ENCODE peak calls at places on chromosomes 7 and 10, in four cellular contexts. W is A549, B is PC-3, K is nephron progenitor cell. M is an unnamed sample.
A peak's percentile ranks its signal among the peaks of the same experiment; 100 is the strongest.

GRCh38 chr10:35127289-35127891 is 744 bp downstream of the CREM start:
- DNase-seq in W (peak; percentile 55), B (peak; percentile 82), K (peak; percentile 55), M (peak; percentile 36)

GRCh38 chr10:52455095-52455494 is 141.0 kb downstream of the DKK1 start:
- DNase-seq in W (peak; percentile 59), B (peak; percentile 98), K (no peak), M (no peak)

GRCh38 chr7:19772858-19773337 is 519 bp downstream of the TMEM196 start:
- DNase-seq in W (peak; percentile 30), B (peak; percentile 10), K (peak; percentile 79), M (peak; percentile 45)

GRCh38 chr10:17144757-17145156 is 15.1 kb upstream of the CUBN start:
- DNase-seq in W (no peak), B (peak; percentile 9), K (no peak), M (no peak)

GRCh38 chr10:11684717-11685645 is 57.2 kb upstream of the ECHDC3 start:
- DNase-seq in W (peak; percentile 74), B (peak; percentile 86), K (no peak), M (no peak)

GRCh38 chr7:17681965-17682364 is 258.3 kb downstream of the SNX13 start:
- DNase-seq in W (no peak), B (peak; percentile 83), K (no peak), M (no peak)

GRCh38 chr10:1159131-1160061 is 103.2 kb downstream of the WDR37 start:
- DNase-seq in W (no peak), B (no peak), K (no peak), M (no peak)

GRCh38 chr7:139079861-139080260 is 29.7 kb downstream of the ZC3HAV1 start:
- DNase-seq in W (no peak), B (no peak), K (no peak), M (no peak)

GRCh38 chr10:101224910-101225823 is 4.1 kb downstream of the LBX1 start:
- DNase-seq in W (no peak), B (no peak), K (peak; percentile 54), M (no peak)

GRCh38 chr10:92756233-92757065 is 66.7 kb downstream of the HHEX start:
- DNase-seq in W (peak; percentile 25), B (no peak), K (no peak), M (no peak)

GRCh38 chr7:85630904-85631582 is 444.2 kb upstream of the SEMA3D start:
- DNase-seq in W (peak; percentile 19), B (peak; percentile 12), K (no peak), M (no peak)

GRCh38 chr7:123533553-123533917 is 860 bp downstream of the IQUB start:
- DNase-seq in W (no peak), B (no peak), K (no peak), M (no peak)

GRCh38 chr7:45469103-45469502 is 105.1 kb upstream of the ADCY1 start:
- DNase-seq in W (no peak), B (peak; percentile 57), K (no peak), M (no peak)

GRCh38 chr7:1487466-1487865 is 16.7 kb downstream of the INTS1 start:
- DNase-seq in W (no peak), B (no peak), K (no peak), M (no peak)

GRCh38 chr10:71133710-71134686 is 78.4 kb upstream of the UNC5B start:
- DNase-seq in W (no peak), B (no peak), K (no peak), M (no peak)

GRCh38 chr10:110081914-110082313 is 74.1 kb downstream of the ADD3 start:
- DNase-seq in W (peak; percentile 54), B (peak; percentile 85), K (no peak), M (no peak)

GRCh38 chr7:117596134-117596533 is 116.3 kb downstream of the CFTR start:
- DNase-seq in W (no peak), B (no peak), K (no peak), M (no peak)

GRCh38 chr10:95429639-95430038 is 131.5 kb downstream of the SORBS1 start:
- DNase-seq in W (no peak), B (peak; percentile 65), K (no peak), M (no peak)

GRCh38 chr10:95767884-95768556 is 12.1 kb downstream of the ENTPD1 start:
- DNase-seq in W (peak; percentile 13), B (no peak), K (no peak), M (no peak)

GRCh38 chr7:116689787-116690186 is 17.8 kb downstream of the MET start:
- DNase-seq in W (no peak), B (peak; percentile 84), K (no peak), M (no peak)

GRCh38 chr7:133023370-133024075 is 58.4 kb downstream of the CHCHD3 start:
- DNase-seq in W (no peak), B (no peak), K (no peak), M (no peak)

GRCh38 chr10:80041162-80041561 is 37.3 kb upstream of the TMEM254 start:
- DNase-seq in W (no peak), B (no peak), K (no peak), M (no peak)

GRCh38 chr7:20651960-20652544 is 36.6 kb downstream of the ABCB5 start:
- DNase-seq in W (peak; percentile 6), B (peak; percentile 54), K (no peak), M (no peak)

GRCh38 chr10:33336606-33337334 is 2.3 kb upstream of the NRP1 start:
- DNase-seq in W (peak; percentile 67), B (peak; percentile 87), K (peak; percentile 61), M (peak; percentile 28)

GRCh38 chr7:87310790-87311419 is 34.6 kb upstream of the CROT start:
- DNase-seq in W (no peak), B (no peak), K (no peak), M (no peak)

GRCh38 chr7:2974093-2974819 is 69.4 kb downstream of the CARD11 start:
- DNase-seq in W (no peak), B (no peak), K (no peak), M (no peak)

GRCh38 chr10:129658673-129659072 is 191.6 kb downstream of the MGMT start:
- DNase-seq in W (peak; percentile 4), B (peak; percentile 30), K (no peak), M (no peak)

GRCh38 chr7:1569016-1569415 is 816 bp downstream of the PSMG3 start:
- DNase-seq in W (peak; percentile 74), B (peak; percentile 62), K (no peak), M (no peak)

DNA sequence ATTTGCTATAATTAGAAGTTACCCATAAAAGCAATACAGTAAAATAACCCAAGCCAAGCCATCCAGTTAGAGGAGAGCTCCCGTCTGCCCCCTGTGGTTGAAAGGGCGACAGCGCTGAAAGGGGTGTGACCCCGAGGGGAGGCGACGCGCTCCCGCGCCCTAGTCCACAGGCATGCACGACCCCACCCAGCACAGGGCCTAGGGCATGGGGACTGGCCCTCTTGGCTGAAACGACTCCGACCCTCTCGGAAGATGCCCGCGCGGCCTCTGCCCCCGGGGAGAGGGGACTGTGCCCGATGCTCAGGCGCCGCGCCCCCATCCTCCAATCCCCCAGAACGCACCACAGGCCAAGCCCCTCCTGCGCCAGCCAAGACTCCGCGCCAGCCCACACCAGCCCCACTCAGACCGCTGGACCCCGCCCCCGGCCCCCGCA is 64.0 kb downstream of the CSGALNACT2 start:
- DNase-seq in W (peak; percentile 36), B (no peak), K (peak; percentile 54), M (no peak)
- TF ChIP-seq CTCF in W (no peak), B (peak; percentile 20), K (peak; percentile 60), M (peak; percentile 67)

DNA sequence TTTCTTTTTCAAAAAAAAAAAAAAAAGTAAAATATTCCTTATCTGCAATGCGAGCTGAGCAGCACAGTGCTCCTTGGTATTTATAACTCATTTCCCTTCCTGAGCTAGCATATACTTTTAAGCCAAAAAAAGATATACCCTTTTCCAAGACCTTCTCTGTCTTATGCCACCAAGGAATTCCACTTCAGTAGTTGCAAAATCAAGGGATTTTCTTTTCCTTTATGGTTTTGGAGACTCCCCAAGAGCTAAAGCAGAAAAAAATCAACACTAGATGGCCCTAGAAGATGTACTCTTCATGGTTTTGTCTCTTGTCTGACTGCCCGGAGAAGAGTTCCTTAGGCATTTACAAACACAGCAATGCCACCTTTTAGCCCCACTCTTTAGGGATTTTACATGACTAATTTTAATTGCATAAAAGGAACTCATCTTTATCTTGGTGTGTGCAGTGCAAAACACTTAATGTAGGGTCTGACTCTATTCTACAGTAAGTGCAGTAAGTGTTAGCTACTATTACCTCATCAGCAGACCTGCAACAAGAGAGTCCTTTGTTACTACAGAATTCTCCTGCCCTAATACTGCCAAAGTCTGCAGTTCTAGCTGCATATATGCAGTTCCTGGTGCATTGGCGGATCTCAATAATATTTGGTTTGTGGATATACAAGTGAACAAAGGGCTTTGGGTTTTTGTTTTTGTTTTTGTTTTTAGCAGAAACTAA is 443.3 kb downstream of the GFRA1 start:
- DNase-seq in W (peak; percentile 4), B (no peak), K (no peak), M (no peak)
- TF ChIP-seq CTCF in W (peak; percentile 32), B (no peak), K (no peak), M (no peak)

GRCh38 chr10:58393317-58393716 is 8.1 kb downstream of the TFAM start:
- DNase-seq in W (no peak), B (peak; percentile 30), K (no peak), M (no peak)
- TF ChIP-seq CTCF in W (peak; percentile 19), B (peak; percentile 45), K (no peak), M (no peak)

GRCh38 chr7:44240983-44241510 is 40.3 kb downstream of the YKT6 start:
- DNase-seq in W (peak; percentile 84), B (peak; percentile 75), K (peak; percentile 72), M (peak; percentile 38)
- TF ChIP-seq CTCF in W (peak; percentile 83), B (peak; percentile 85), K (peak; percentile 61), M (peak; percentile 79)

GRCh38 chr10:130784326-130784725 is 527.2 kb downstream of the TCERG1L start:
- DNase-seq in W (no peak), B (no peak), K (no peak), M (no peak)

GRCh38 chr10:130787252-130787651 is 524.3 kb downstream of the TCERG1L start:
- DNase-seq in W (no peak), B (no peak), K (no peak), M (no peak)

GRCh38 chr10:130786365-130786966 is 525.1 kb downstream of the TCERG1L start:
- DNase-seq in W (no peak), B (no peak), K (peak; percentile 20), M (no peak)

GRCh38 chr10:130778166-130778545 is 533.4 kb downstream of the TCERG1L start:
- DNase-seq in W (no peak), B (no peak), K (no peak), M (no peak)

DNA sequence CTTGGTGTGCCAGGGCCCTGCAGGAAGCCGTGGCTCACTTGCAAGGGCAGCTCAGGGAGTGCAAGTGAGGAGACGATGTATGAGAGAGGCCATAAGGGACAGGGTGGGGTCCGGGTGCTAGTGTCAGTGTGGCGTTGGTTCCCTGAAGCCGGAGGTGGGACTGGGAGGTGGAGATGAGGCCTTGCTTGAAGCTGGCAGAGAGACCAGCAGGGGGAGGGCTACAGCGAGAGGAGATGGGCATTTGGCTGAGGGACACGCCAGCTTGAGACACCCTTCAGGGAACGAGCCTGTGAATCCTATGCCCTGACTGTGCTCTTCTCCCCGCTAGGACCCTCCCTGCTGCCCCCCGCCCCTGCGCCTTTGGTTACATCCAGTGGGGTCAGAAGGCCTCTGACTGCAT is 529.1 kb downstream of the TCERG1L start:
- DNase-seq in W (peak; percentile 11), B (no peak), K (no peak), M (no peak)
- TF ChIP-seq CTCF in W (no peak), B (no peak), K (no peak), M (no peak)

GRCh38 chr10:62422068-62422590 is 48.0 kb downstream of the ZNF365 start:
- DNase-seq in W (no peak), B (peak; percentile 94), K (no peak), M (no peak)

GRCh38 chr10:62426600-62426999 is 52.4 kb downstream of the ZNF365 start:
- DNase-seq in W (peak; percentile 13), B (no peak), K (no peak), M (no peak)

GRCh38 chr10:62426086-62426485 is 51.9 kb downstream of the ZNF365 start:
- DNase-seq in W (peak; percentile 52), B (peak; percentile 93), K (no peak), M (no peak)

GRCh38 chr10:62424026-62424425 is 49.9 kb downstream of the ZNF365 start:
- DNase-seq in W (no peak), B (peak; percentile 64), K (no peak), M (no peak)
- TF ChIP-seq CTCF in W (no peak), B (peak; percentile 76), K (no peak), M (no peak)